ENCODE peak calls at places on chromosomes 12 and 14, in five cellular contexts. D is stimulated activated CD8-positive, alpha-beta memory T cell treated with anti-CD3 and anti-CD28 coated beads, Interleukin-7, amount 100 ng/mL, for 24 hours; T is brain microvascular endothelial cell; M is lower leg skin; Z is NCI-H2081. I is an unnamed sample.

GRCh38 chr12:24228980-24229730 is 279.7 kb upstream of the SOX5 start:
- DNase-seq in M (no peak), D (no peak), Z (no peak), T (no peak), I (no peak)

GRCh38 chr14:64303471-64303917 is 9.3 kb upstream of the ESR2 start:
- DNase-seq in Z (peak), D (no peak), M (no peak), T (no peak), I (peak)

GRCh38 chr14:102510616-102511520 is 1.3 kb upstream of the ANKRD9 start:
- DNase-seq in D (no peak), Z (no peak), M (peak), T (no peak), I (no peak)

GRCh38 chr12:11892065-11892391 is 178.7 kb upstream of the BCL2L14 start:
- DNase-seq in M (no peak), Z (no peak), T (no peak), D (no peak), I (no peak)

GRCh38 chr12:34304001-34304400 is 281.7 kb downstream of the ALG10 start:
- DNase-seq in Z (no peak), M (no peak), T (no peak), D (no peak), I (no peak)

GRCh38 chr12:26339976-26340375 is 144.6 kb downstream of the SSPN start:
- DNase-seq in D (no peak), Z (no peak), M (no peak), T (no peak), I (no peak)

GRCh38 chr12:86212970-86213369 is 43.2 kb downstream of the MGAT4C start:
- DNase-seq in T (no peak), D (no peak), M (no peak), Z (no peak), I (no peak)

GRCh38 chr12:65335021-65335714 is 56.7 kb downstream of the MSRB3 start:
- DNase-seq in Z (no peak), D (no peak), T (peak), M (no peak), I (peak)

GRCh38 chr12:60644076-60644475 is 1048.2 kb downstream of the SLC16A7 start:
- DNase-seq in D (no peak), T (no peak), M (no peak), Z (no peak), I (no peak)

GRCh38 chr12:113276946-113277500 is 55.8 kb downstream of the TPCN1 start:
- DNase-seq in T (no peak), D (no peak), Z (no peak), M (no peak), I (no peak)

GRCh38 chr12:92739099-92739498 is 36.3 kb downstream of the PLEKHG7 start:
- DNase-seq in T (no peak), D (no peak), M (no peak), Z (no peak), I (no peak)

GRCh38 chr12:117865505-117865904 is 103.3 kb downstream of the KSR2 start:
- DNase-seq in Z (no peak), T (no peak), D (no peak), M (no peak), I (no peak)

GRCh38 chr12:48029811-48030650 is 25.8 kb upstream of the COL2A1 start:
- DNase-seq in D (no peak), T (no peak), Z (no peak), M (no peak), I (no peak)

GRCh38 chr12:112574896-112575558 is 156.3 kb downstream of the PTPN11 start:
- DNase-seq in D (no peak), Z (no peak), M (no peak), T (no peak), I (no peak)

GRCh38 chr12:56188786-56189335 is 422 bp downstream of the SMARCC2 start:
- DNase-seq in D (peak), Z (peak), M (no peak), T (no peak), I (no peak)

GRCh38 chr12:119544780-119545625 is 48.6 kb upstream of the TMEM233 start:
- DNase-seq in M (peak), D (peak), T (peak), Z (peak), I (peak)

GRCh38 chr12:121916719-121917118 is 1.7 kb upstream of the CFAP251 start:
- DNase-seq in T (no peak), Z (peak), M (no peak), D (no peak), I (no peak)

GRCh38 chr12:639566-639965 is 23.7 kb downstream of the NINJ2 start:
- DNase-seq in Z (no peak), T (no peak), M (no peak), D (no peak), I (no peak)

GRCh38 chr14:68210729-68211299 is 391.2 kb downstream of the RAD51B start:
- DNase-seq in D (no peak), T (peak), Z (no peak), M (peak), I (peak)

GRCh38 chr12:48997719-48998496 is 1.3 kb downstream of the DDN start:
- DNase-seq in M (no peak), Z (peak), D (no peak), T (no peak), I (no peak)

GRCh38 chr12:19129121-19129485 is 430 bp upstream of the PLEKHA5 start:
- DNase-seq in M (no peak), Z (no peak), T (no peak), D (no peak), I (peak)

I was measured in foreskin melanocyte.